ENCODE peak calls at places on chromosomes 7 and 10, in five cellular contexts. One of them, this sample, is unnamed.

GRCh38 chr7:27128034-27128433 is 2.5 kb downstream of the HOXA4 start:
- ATAC-seq in activated CD8-positive, alpha-beta T cell treated with anti-CD3 and anti-CD28 coated beads for 36 hours: no peak
- ATAC-seq in Panc1: no peak
- ATAC-seq in HCT116: no peak
- ATAC-seq in T-cell: no peak
- ATAC-seq in this sample: no peak

GRCh38 chr7:125085084-125085483 is 155.5 kb upstream of the POT1 start:
- ATAC-seq in T-cell: no peak
- ATAC-seq in Panc1: no peak
- ATAC-seq in activated CD8-positive, alpha-beta T cell treated with anti-CD3 and anti-CD28 coated beads for 36 hours: no peak
- ATAC-seq in HCT116: no peak
- ATAC-seq in this sample: no peak

GRCh38 chr10:42850931-42851330 is 68.3 kb downstream of the BMS1 start:
- ATAC-seq in activated CD8-positive, alpha-beta T cell treated with anti-CD3 and anti-CD28 coated beads for 36 hours: no peak
- ATAC-seq in HCT116: no peak
- ATAC-seq in Panc1: no peak
- ATAC-seq in T-cell: no peak
- ATAC-seq in this sample: no peak

GRCh38 chr7:150489812-150490211 is 24.9 kb upstream of the GIMAP7 start:
- ATAC-seq in HCT116: no peak
- ATAC-seq in T-cell: no peak
- ATAC-seq in activated CD8-positive, alpha-beta T cell treated with anti-CD3 and anti-CD28 coated beads for 36 hours: no peak
- ATAC-seq in Panc1: no peak
- ATAC-seq in this sample: no peak

GRCh38 chr10:70254795-70255328 is 21.6 kb upstream of the PPA1 start:
- ATAC-seq in T-cell: no peak
- ATAC-seq in Panc1: no peak
- ATAC-seq in activated CD8-positive, alpha-beta T cell treated with anti-CD3 and anti-CD28 coated beads for 36 hours: no peak
- ATAC-seq in HCT116: no peak
- ATAC-seq in this sample: no peak

GRCh38 chr10:78029294-78030226 is at the start of gene POLR3A:
- ATAC-seq in Panc1: peak
- ATAC-seq in activated CD8-positive, alpha-beta T cell treated with anti-CD3 and anti-CD28 coated beads for 36 hours: peak
- ATAC-seq in T-cell: peak
- ATAC-seq in HCT116: peak
- ATAC-seq in this sample: peak

GRCh38 chr7:45160374-45160773 is 2.8 kb downstream of the RAMP3 start:
- ATAC-seq in activated CD8-positive, alpha-beta T cell treated with anti-CD3 and anti-CD28 coated beads for 36 hours: peak
- ATAC-seq in HCT116: no peak
- ATAC-seq in T-cell: no peak
- ATAC-seq in Panc1: no peak
- ATAC-seq in this sample: peak

GRCh38 chr7:49643321-49643720 is 130.1 kb upstream of the VWC2 start:
- ATAC-seq in activated CD8-positive, alpha-beta T cell treated with anti-CD3 and anti-CD28 coated beads for 36 hours: no peak
- ATAC-seq in Panc1: no peak
- ATAC-seq in HCT116: no peak
- ATAC-seq in T-cell: no peak
- ATAC-seq in this sample: no peak

GRCh38 chr10:21069278-21069677 is 172.2 kb upstream of the NEBL start:
- ATAC-seq in activated CD8-positive, alpha-beta T cell treated with anti-CD3 and anti-CD28 coated beads for 36 hours: no peak
- ATAC-seq in HCT116: no peak
- ATAC-seq in Panc1: no peak
- ATAC-seq in T-cell: no peak
- ATAC-seq in this sample: no peak

GRCh38 chr7:16817536-16817935 is 12.7 kb upstream of the AGR2 start:
- ATAC-seq in T-cell: no peak
- ATAC-seq in activated CD8-positive, alpha-beta T cell treated with anti-CD3 and anti-CD28 coated beads for 36 hours: no peak
- ATAC-seq in HCT116: peak
- ATAC-seq in Panc1: no peak
- ATAC-seq in this sample: no peak

GRCh38 chr7:27160147-27160545 is 3.7 kb upstream of the HOXA7 start:
- ATAC-seq in HCT116: no peak
- ATAC-seq in Panc1: peak
- ATAC-seq in T-cell: no peak
- ATAC-seq in activated CD8-positive, alpha-beta T cell treated with anti-CD3 and anti-CD28 coated beads for 36 hours: no peak
- ATAC-seq in this sample: no peak

GRCh38 chr10:76334306-76334705 is 902.9 kb downstream of the LRMDA start:
- ATAC-seq in Panc1: no peak
- ATAC-seq in T-cell: no peak
- ATAC-seq in HCT116: no peak
- ATAC-seq in activated CD8-positive, alpha-beta T cell treated with anti-CD3 and anti-CD28 coated beads for 36 hours: no peak
- ATAC-seq in this sample: no peak

GRCh38 chr7:114922652-114923402 is 933 bp downstream of the MDFIC start:
- ATAC-seq in T-cell: peak
- ATAC-seq in HCT116: peak
- ATAC-seq in activated CD8-positive, alpha-beta T cell treated with anti-CD3 and anti-CD28 coated beads for 36 hours: peak
- ATAC-seq in Panc1: peak
- ATAC-seq in this sample: peak

GRCh38 chr7:50734246-50734645 is 48.5 kb downstream of the GRB10 start:
- ATAC-seq in activated CD8-positive, alpha-beta T cell treated with anti-CD3 and anti-CD28 coated beads for 36 hours: no peak
- ATAC-seq in Panc1: no peak
- ATAC-seq in HCT116: no peak
- ATAC-seq in T-cell: no peak
- ATAC-seq in this sample: no peak

GRCh38 chr7:27251513-27252306 is 9.1 kb downstream of the EVX1 start:
- ATAC-seq in activated CD8-positive, alpha-beta T cell treated with anti-CD3 and anti-CD28 coated beads for 36 hours: no peak
- ATAC-seq in HCT116: no peak
- ATAC-seq in Panc1: no peak
- ATAC-seq in T-cell: no peak
- ATAC-seq in this sample: no peak

GRCh38 chr10:126468876-126469643 is 80.8 kb upstream of the ADAM12 start:
- ATAC-seq in T-cell: peak
- ATAC-seq in Panc1: no peak
- ATAC-seq in activated CD8-positive, alpha-beta T cell treated with anti-CD3 and anti-CD28 coated beads for 36 hours: no peak
- ATAC-seq in HCT116: no peak
- ATAC-seq in this sample: peak

GRCh38 chr10:80504158-80504811 is 33.4 kb upstream of the SH2D4B start:
- ATAC-seq in activated CD8-positive, alpha-beta T cell treated with anti-CD3 and anti-CD28 coated beads for 36 hours: no peak
- ATAC-seq in T-cell: peak
- ATAC-seq in Panc1: peak
- ATAC-seq in HCT116: no peak
- ATAC-seq in this sample: no peak

GRCh38 chr7:149205690-149206381 is 10.5 kb downstream of the ZNF282 start:
- ATAC-seq in HCT116: no peak
- ATAC-seq in T-cell: no peak
- ATAC-seq in Panc1: no peak
- ATAC-seq in activated CD8-positive, alpha-beta T cell treated with anti-CD3 and anti-CD28 coated beads for 36 hours: no peak
- ATAC-seq in this sample: no peak

GRCh38 chr10:32210306-32211045 is 136.5 kb downstream of the EPC1 start:
- ATAC-seq in Panc1: peak
- ATAC-seq in HCT116: peak
- ATAC-seq in activated CD8-positive, alpha-beta T cell treated with anti-CD3 and anti-CD28 coated beads for 36 hours: peak
- ATAC-seq in T-cell: no peak
- ATAC-seq in this sample: peak

GRCh38 chr7:27799212-27799611 is 59.2 kb downstream of the TAX1BP1 start:
- ATAC-seq in T-cell: no peak
- ATAC-seq in HCT116: no peak
- ATAC-seq in Panc1: no peak
- ATAC-seq in activated CD8-positive, alpha-beta T cell treated with anti-CD3 and anti-CD28 coated beads for 36 hours: no peak
- ATAC-seq in this sample: no peak

GRCh38 chr7:106042196-106042611 is 69.9 kb downstream of the SYPL1 start:
- ATAC-seq in T-cell: no peak
- ATAC-seq in HCT116: no peak
- ATAC-seq in Panc1: no peak
- ATAC-seq in activated CD8-positive, alpha-beta T cell treated with anti-CD3 and anti-CD28 coated beads for 36 hours: peak
- ATAC-seq in this sample: no peak

GRCh38 chr7:39702133-39702532 is 78.8 kb downstream of the RALA start:
- ATAC-seq in HCT116: no peak
- ATAC-seq in T-cell: no peak
- ATAC-seq in activated CD8-positive, alpha-beta T cell treated with anti-CD3 and anti-CD28 coated beads for 36 hours: no peak
- ATAC-seq in Panc1: no peak
- ATAC-seq in this sample: no peak

GRCh38 chr10:126117196-126117595 is 220.8 kb downstream of the FANK1 start:
- ATAC-seq in HCT116: no peak
- ATAC-seq in activated CD8-positive, alpha-beta T cell treated with anti-CD3 and anti-CD28 coated beads for 36 hours: no peak
- ATAC-seq in T-cell: no peak
- ATAC-seq in Panc1: no peak
- ATAC-seq in this sample: no peak

GRCh38 chr10:112847778-112848177 is 102.3 kb upstream of the TCF7L2 start:
- ATAC-seq in T-cell: no peak
- ATAC-seq in HCT116: no peak
- ATAC-seq in Panc1: no peak
- ATAC-seq in activated CD8-positive, alpha-beta T cell treated with anti-CD3 and anti-CD28 coated beads for 36 hours: no peak
- ATAC-seq in this sample: no peak

GRCh38 chr10:93445978-93446720 is 36.0 kb downstream of the MYOF start:
- ATAC-seq in T-cell: no peak
- ATAC-seq in HCT116: peak
- ATAC-seq in Panc1: peak
- ATAC-seq in activated CD8-positive, alpha-beta T cell treated with anti-CD3 and anti-CD28 coated beads for 36 hours: no peak
- ATAC-seq in this sample: no peak

This sample was measured in activated T-helper 17 cell treated with anti-CD3 and anti-CD28 coated beads, Interleukin-2, amount 50 U/mL, for 72 hours.